ENCODE peak calls at places on chromosomes 6 and 20, in nine cellular contexts. A is left lung, X is left ventricle myocardium inferior, I is Panc1, M is dorsolateral prefrontal cortex, N is GM12878, P is pancreas, C is cardiac muscle cell, Y is tibial nerve. K is an unnamed sample.

GRCh38 chr6:130307752-130308361 is 58.0 kb upstream of the TMEM200A start:
- DNase-seq in A (no peak), X (no peak), I (no peak), M (no peak), N (no peak), P (no peak), C (no peak), Y (no peak), K (no peak)

GRCh38 chr6:73734843-73735453 is 38.9 kb downstream of the CD109 start:
- DNase-seq in A (no peak), X (no peak), I (no peak), M (no peak), N (no peak), P (no peak), C (no peak), Y (no peak), K (no peak)

GRCh38 chr20:16434087-16434664 is 139.1 kb downstream of the KIF16B start:
- DNase-seq in A (peak; percentile 60), X (peak; percentile 35), I (peak; percentile 32), M (peak; percentile 33), N (peak; percentile 63), P (peak; percentile 82), C (peak; percentile 54), Y (peak; percentile 32), K (peak; percentile 53)

GRCh38 chr20:21380711-21381110 is 16.6 kb downstream of the NKX2-4 start:
- DNase-seq in A (no peak), X (no peak), I (no peak), M (no peak), N (no peak), P (no peak), C (no peak), Y (no peak), K (no peak)

GRCh38 chr20:6122873-6123649 is at the start of gene FERMT1:
- DNase-seq in A (peak; percentile 87), X (peak; percentile 40), I (no peak), M (no peak), N (no peak), P (peak; percentile 84), C (peak; percentile 79), Y (no peak), K (no peak)

GRCh38 chr20:40565681-40566040 is 123.4 kb downstream of the MAFB start:
- DNase-seq in A (no peak), X (no peak), I (no peak), M (no peak), N (no peak), P (no peak), C (peak; percentile 7), Y (no peak), K (no peak)

GRCh38 chr6:131490441-131490840 is 82.6 kb upstream of the ARG1 start:
- DNase-seq in A (no peak), X (no peak), I (no peak), M (no peak), N (no peak), P (no peak), C (no peak), Y (no peak), K (no peak)

GRCh38 chr6:105485456-105485855 is 82.6 kb upstream of the PREP start:
- DNase-seq in A (no peak), X (no peak), I (no peak), M (no peak), N (no peak), P (no peak), C (no peak), Y (no peak), K (no peak)

GRCh38 chr6:12875061-12875460 is 158.5 kb downstream of the PHACTR1 start:
- DNase-seq in A (no peak), X (no peak), I (no peak), M (no peak), N (no peak), P (no peak), C (no peak), Y (no peak), K (no peak)

GRCh38 chr6:170092826-170093225 is 198.1 kb downstream of the DLL1 start:
- DNase-seq in A (peak; percentile 29), X (no peak), I (no peak), M (peak; percentile 14), N (no peak), P (no peak), C (no peak), Y (no peak), K (peak; percentile 2)

GRCh38 chr6:79031821-79032590 is 46.0 kb downstream of the PHIP start:
- DNase-seq in A (no peak), X (no peak), I (no peak), M (no peak), N (no peak), P (no peak), C (no peak), Y (no peak), K (no peak)

GRCh38 chr20:5729348-5729747 is 20.9 kb upstream of the SHLD1 start:
- DNase-seq in A (no peak), X (no peak), I (no peak), M (no peak), N (no peak), P (no peak), C (no peak), Y (no peak), K (no peak)

GRCh38 chr6:109977791-109978173 is 329 bp upstream of the GPR6 start:
- DNase-seq in A (no peak), X (no peak), I (no peak), M (no peak), N (no peak), P (no peak), C (peak; percentile 0), Y (no peak), K (no peak)
- TF ChIP-seq CTCF in A (no peak), X (no peak), I (no peak), M (no peak), N (no peak), P (no peak), C (no peak), Y (no peak), K (no peak)

GRCh38 chr20:58623579-58624473 is 27.3 kb upstream of the STX16 start:
- DNase-seq in A (no peak), X (peak; percentile 40), I (peak; percentile 62), M (peak; percentile 76), N (no peak), P (no peak), C (no peak), Y (no peak), K (peak; percentile 81)
- H3K27me3 ChIP-seq in A (peaks cover 19% of the 10 kb centered on the region), X (peaks cover 27% of the 10 kb centered on the region), I (no peaks in the 10 kb centered on the region), M (no peaks in the 10 kb centered on the region), N (peaks cover 3% of the 10 kb centered on the region), P (no peaks in the 10 kb centered on the region), C (no peaks in the 10 kb centered on the region), Y (no peaks in the 10 kb centered on the region), K (no peaks in the 10 kb centered on the region)

DNA sequence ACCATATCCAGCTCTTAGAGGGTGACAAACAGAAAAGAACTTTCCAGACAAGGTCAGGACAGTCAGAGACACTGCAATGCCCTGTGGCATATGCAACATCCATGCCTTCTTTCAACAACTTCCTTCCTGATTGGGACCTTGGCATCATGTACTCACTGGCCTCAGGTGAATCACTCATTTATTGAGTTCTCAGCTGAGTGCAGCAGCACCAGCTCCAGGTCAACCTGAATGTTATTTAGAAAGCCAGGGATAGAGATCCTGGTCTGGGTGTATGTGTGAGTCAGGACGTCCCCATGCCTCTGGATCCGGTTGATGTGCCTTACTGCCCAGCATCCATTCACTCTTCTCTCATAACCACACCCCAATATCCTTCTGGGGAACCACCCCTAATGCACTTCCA is 54.4 kb downstream of the SNRNP48 start:
- DNase-seq in A (no peak), X (no peak), I (no peak), M (no peak), N (no peak), P (no peak), C (no peak), Y (no peak), K (no peak)
- H3K4me3 ChIP-seq in A (no peak overlapping the region), X (no peak overlapping the region), I (no peak overlapping the region), M (no peak overlapping the region), N (no peak overlapping the region), P (no peak overlapping the region), C (no peak overlapping the region), Y (no peak overlapping the region), K (no peak overlapping the region)

GRCh38 chr6:54717849-54718455 is 128.6 kb upstream of the FAM83B start:
- DNase-seq in A (no peak), X (no peak), I (peak; percentile 77), M (no peak), N (peak; percentile 20), P (peak; percentile 60), C (peak; percentile 78), Y (peak; percentile 83), K (no peak)
- TF ChIP-seq CTCF in A (peak; percentile 76), X (peak; percentile 87), I (peak; percentile 93), M (peak; percentile 78), N (peak; percentile 71), P (peak; percentile 75), C (peak; percentile 93), Y (peak; percentile 64), K (peak; percentile 50)

DNA sequence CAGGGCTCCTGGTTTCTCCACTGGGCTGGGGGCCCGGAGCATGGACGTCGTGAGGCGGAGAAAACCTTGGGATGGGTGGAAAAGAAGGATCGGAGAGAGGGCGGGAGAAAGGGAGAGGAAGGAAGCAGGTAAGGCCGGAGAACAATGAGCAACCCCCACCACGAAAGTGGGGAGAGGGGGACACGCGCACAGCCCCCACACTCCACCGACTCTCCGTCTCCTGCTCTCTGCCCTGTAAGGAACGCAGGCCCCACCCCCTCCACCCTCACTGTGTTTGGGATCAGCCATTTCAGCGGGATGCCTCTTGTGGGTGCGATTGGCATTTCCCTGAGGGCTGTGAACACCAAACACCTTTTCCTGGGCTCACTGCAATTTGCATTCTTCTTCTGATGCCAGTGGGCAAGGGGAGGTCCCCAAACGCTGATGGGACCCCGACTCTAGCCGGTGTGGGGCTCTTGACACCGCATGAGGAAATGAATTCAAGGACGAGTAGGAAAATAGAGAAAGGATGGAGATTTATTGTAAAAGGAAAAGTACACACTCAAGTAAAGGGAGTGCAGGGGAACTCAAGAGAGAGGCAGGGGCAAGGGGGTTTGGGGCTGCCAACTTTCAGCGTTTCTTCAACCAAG is 13.0 kb upstream of the RAET1L start:
- DNase-seq in A (no peak), X (no peak), I (no peak), M (no peak), N (no peak), P (no peak), C (no peak), Y (no peak), K (no peak)
- H3K27me3 ChIP-seq in A (peaks cover 76% of the 10 kb centered on the region), X (peaks cover 96% of the 10 kb centered on the region), I (peaks cover 40% of the 10 kb centered on the region), M (peaks cover 53% of the 10 kb centered on the region), N (peaks cover 15% of the 10 kb centered on the region), P (peaks cover 4% of the 10 kb centered on the region), C (peaks cover 100% of the 10 kb centered on the region), Y (no peaks in the 10 kb centered on the region), K (peaks cover 60% of the 10 kb centered on the region)

K was measured in tibial artery.